ENCODE peak calls at places on chromosomes 2 and 18, in five cellular contexts. B is adrenal gland; C is bronchial epithelial cell; Z is ovary; P is effector memory CD4-positive, alpha-beta T cell. T is an unnamed sample.

GRCh38 chr2:48249093-48249492 is 280.9 kb upstream of the STON1 start:
- DNase-seq in B (no peak), C (no peak), Z (no peak), P (no peak), T (no peak)

GRCh38 chr2:199798881-199799580 is 52.0 kb downstream of the FTCDNL1 start:
- DNase-seq in B (peak; percentile 67), C (no peak), Z (peak; percentile 21), P (no peak), T (no peak)

GRCh38 chr2:165961818-165962217 is 8.2 kb upstream of the TTC21B start:
- DNase-seq in B (no peak), C (no peak), Z (no peak), P (no peak), T (no peak)

GRCh38 chr2:102130651-102130991 is 11.9 kb upstream of the IL1R1 start:
- DNase-seq in B (no peak), C (no peak), Z (no peak), P (no peak), T (no peak)

GRCh38 chr18:3529597-3529996 is 79.6 kb downstream of the TGIF1 start:
- DNase-seq in B (no peak), C (no peak), Z (no peak), P (no peak), T (no peak)

GRCh38 chr2:70141754-70142589 is 48.8 kb downstream of the C2orf42 start:
- DNase-seq in B (peak; percentile 75), C (no peak), Z (no peak), P (no peak), T (peak; percentile 62)

GRCh38 chr2:35510641-35511040 is 844.9 kb upstream of the CRIM1 start:
- DNase-seq in B (peak; percentile 1), C (peak; percentile 56), Z (no peak), P (no peak), T (no peak)

GRCh38 chr2:240836781-240837467 is 16.9 kb upstream of the KIF1A start:
- DNase-seq in B (peak; percentile 59), C (no peak), Z (no peak), P (no peak), T (no peak)

GRCh38 chr18:24063121-24063731 is 48.7 kb downstream of the TTC39C start:
- DNase-seq in B (no peak), C (peak; percentile 77), Z (no peak), P (no peak), T (no peak)

GRCh38 chr2:172672999-172673726 is 62.5 kb upstream of the RAPGEF4 start:
- DNase-seq in B (no peak), C (peak; percentile 82), Z (no peak), P (no peak), T (no peak)

GRCh38 chr2:47007826-47008225 is 92.2 kb upstream of the MCFD2 start:
- DNase-seq in B (no peak), C (no peak), Z (no peak), P (no peak), T (no peak)

GRCh38 chr2:235527806-235528480 is 34.1 kb downstream of the AGAP1 start:
- DNase-seq in B (no peak), C (no peak), Z (no peak), P (no peak), T (no peak)

GRCh38 chr2:134499307-134499706 is 219.5 kb downstream of the TMEM163 start:
- DNase-seq in B (no peak), C (no peak), Z (no peak), P (no peak), T (no peak)

GRCh38 chr18:58784601-58785137 is 80.0 kb upstream of the ZNF532 start:
- DNase-seq in B (no peak), C (no peak), Z (no peak), P (no peak), T (no peak)

GRCh38 chr2:230684222-230685164 is 28.1 kb upstream of the CAB39 start:
- DNase-seq in B (no peak), C (peak; percentile 93), Z (no peak), P (no peak), T (no peak)

GRCh38 chr18:45248240-45248903 is 366.9 kb upstream of the SLC14A2 start:
- DNase-seq in B (peak; percentile 10), C (peak; percentile 45), Z (peak; percentile 35), P (no peak), T (no peak)

GRCh38 chr2:86078801-86079545 is 26.7 kb downstream of the POLR1A start:
- DNase-seq in B (peak; percentile 73), C (peak; percentile 67), Z (peak; percentile 65), P (no peak), T (peak; percentile 59)

GRCh38 chr18:42707080-42707479 is 408.4 kb downstream of the RIT2 start:
- DNase-seq in B (no peak), C (no peak), Z (no peak), P (no peak), T (no peak)

GRCh38 chr2:65057391-65058052 is 1.3 kb downstream of the CEP68 start:
- DNase-seq in B (no peak), C (peak; percentile 83), Z (no peak), P (peak; percentile 53), T (peak; percentile 37)

GRCh38 chr18:76873311-76873710 is 51.0 kb downstream of the ZNF236 start:
- DNase-seq in B (no peak), C (no peak), Z (no peak), P (no peak), T (no peak)

DNA sequence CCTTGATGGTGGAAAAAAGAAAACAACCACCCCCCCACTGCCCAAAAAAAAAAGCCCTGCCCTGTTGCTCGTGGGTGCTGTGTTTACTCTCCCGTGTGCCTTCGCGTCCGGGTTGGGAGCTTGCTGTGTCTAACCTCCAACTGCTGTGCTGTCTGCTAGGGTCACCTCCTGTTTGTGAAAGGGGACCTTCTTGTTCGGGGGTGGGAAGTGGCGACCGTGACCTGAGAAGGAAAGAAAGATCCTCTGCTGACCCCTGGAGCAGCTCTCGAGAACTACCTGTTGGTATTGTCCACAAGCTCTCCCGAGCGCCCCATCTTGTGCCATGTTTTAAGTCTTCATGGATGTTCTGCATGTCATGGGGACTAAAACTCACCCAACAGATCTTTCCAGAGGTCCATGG is 28.0 kb downstream of the MAL start:
- DNase-seq in B (no peak), C (no peak), Z (no peak), P (no peak), T (no peak)
- H3K4me3 ChIP-seq in B (no peak overlapping the region), C (no peak overlapping the region), Z (no peak overlapping the region), P (no peak overlapping the region), T (no peak overlapping the region)

GRCh38 chr2:189442468-189442867 is 1.2 kb downstream of the WDR75 start:
- DNase-seq in B (no peak), C (no peak), Z (no peak), P (no peak), T (no peak)
- H3K4me3 ChIP-seq in B (no peak overlapping the region), C (peak overlapping the region; percentile 75), Z (no peak overlapping the region), P (peak overlapping the region; percentile 79), T (no peak overlapping the region)

DNA sequence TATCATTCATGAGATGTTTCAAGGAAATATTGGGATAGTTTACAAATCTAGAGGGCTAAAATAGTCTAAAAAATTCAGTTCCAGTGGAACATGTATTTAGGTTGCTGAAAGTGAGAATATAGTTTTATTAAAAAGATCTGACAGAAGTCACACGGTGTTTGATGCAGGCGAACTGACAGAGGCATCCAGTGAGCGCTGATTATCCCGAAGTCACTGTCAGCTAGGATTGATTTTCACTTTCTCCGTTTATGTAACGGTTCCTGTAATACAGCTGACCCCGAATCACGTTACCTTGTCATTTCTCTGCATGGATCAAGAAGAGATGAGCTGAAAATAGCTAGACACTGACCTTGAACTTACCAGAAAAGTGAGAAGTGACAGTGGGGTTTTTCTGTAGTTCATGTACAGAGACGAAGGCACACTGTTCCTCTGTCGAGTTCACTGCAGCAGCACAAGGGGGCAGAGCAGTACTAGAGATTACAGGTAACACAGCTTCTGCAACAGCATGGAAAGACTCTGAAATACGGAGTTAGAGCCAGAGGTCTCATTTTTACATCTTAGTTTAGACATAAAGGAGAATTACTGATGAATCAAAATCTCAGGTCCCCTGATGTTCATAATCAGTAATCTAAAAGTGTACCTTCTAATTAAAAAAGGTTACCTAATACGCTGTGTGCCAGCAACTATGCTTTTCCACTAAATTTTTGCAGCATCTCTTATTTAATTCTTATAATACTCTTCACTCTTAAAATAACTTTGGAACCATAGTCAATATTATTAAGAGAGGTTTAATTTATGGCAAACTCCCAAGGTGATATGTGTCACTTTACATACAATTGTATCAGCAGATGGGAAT is 33.0 kb downstream of the ARHGAP15 start:
- DNase-seq in B (peak; percentile 45), C (peak; percentile 47), Z (peak; percentile 46), P (peak; percentile 30), T (peak; percentile 64)
- H3K4me3 ChIP-seq in B (no peak overlapping the region), C (no peak overlapping the region), Z (no peak overlapping the region), P (no peak overlapping the region), T (no peak overlapping the region)

DNA sequence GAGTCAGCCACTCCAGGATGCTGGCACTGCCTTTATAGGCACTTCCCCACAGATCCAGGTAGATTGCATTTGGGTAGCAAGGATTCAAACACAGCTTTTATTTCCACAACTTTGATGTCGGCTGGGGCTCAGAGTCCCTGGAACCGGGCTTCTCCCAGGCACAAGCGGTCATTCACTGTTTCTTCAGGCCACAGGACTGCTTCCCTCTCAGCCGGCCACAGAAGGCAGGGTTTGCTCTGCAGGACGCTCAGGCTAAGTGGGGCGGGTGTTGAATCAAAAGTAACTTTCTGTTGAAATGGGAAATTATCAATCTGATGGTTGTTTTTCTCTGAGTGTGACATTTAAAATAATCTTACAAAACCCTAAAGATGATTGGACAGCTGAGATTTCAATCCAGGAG is 83.0 kb upstream of the REV1 start:
- DNase-seq in B (no peak), C (no peak), Z (no peak), P (no peak), T (no peak)
- H3K4me3 ChIP-seq in B (no peak overlapping the region), C (no peak overlapping the region), Z (no peak overlapping the region), P (no peak overlapping the region), T (no peak overlapping the region)

T was measured in CD8-positive, alpha-beta memory T cell.